ENCODE peak calls at places on chromosomes 5 and 9, in ten cellular contexts. One of them, this sample, is unnamed. For H3K36me3 and H3K4me1, the result is how much of the 10 kb centered on the place peaks cover.

GRCh38 chr9:33817327-33818166 is 587 bp downstream of the UBE2R2 start:
- DNase-seq in spleen: peak
- DNase-seq in cardiac muscle cell: peak
- DNase-seq in CD8-positive, alpha-beta T cell: peak
- DNase-seq in aorta: no peak
- DNase-seq in prostate gland: peak
- DNase-seq in tibial nerve: peak
- DNase-seq in Peyer's patch: peak
- DNase-seq in upper lobe of right lung: peak
- DNase-seq in fibroblast of lung: peak
- DNase-seq in this sample: peak

GRCh38 chr9:115973241-115973640 is 180.3 kb upstream of the PAPPA start:
- DNase-seq in spleen: no peak
- DNase-seq in cardiac muscle cell: no peak
- DNase-seq in CD8-positive, alpha-beta T cell: no peak
- DNase-seq in aorta: no peak
- DNase-seq in prostate gland: no peak
- DNase-seq in tibial nerve: no peak
- DNase-seq in Peyer's patch: no peak
- DNase-seq in upper lobe of right lung: no peak
- DNase-seq in fibroblast of lung: peak
- DNase-seq in this sample: no peak

GRCh38 chr5:179227578-179228311 is 117.5 kb downstream of the ADAMTS2 start:
- DNase-seq in spleen: peak
- DNase-seq in cardiac muscle cell: no peak
- DNase-seq in CD8-positive, alpha-beta T cell: no peak
- DNase-seq in aorta: peak
- DNase-seq in prostate gland: no peak
- DNase-seq in tibial nerve: no peak
- DNase-seq in Peyer's patch: no peak
- DNase-seq in upper lobe of right lung: peak
- DNase-seq in fibroblast of lung: no peak
- DNase-seq in this sample: no peak

GRCh38 chr9:34520096-34520495 is 2.7 kb downstream of the ENHO start:
- DNase-seq in spleen: no peak
- DNase-seq in cardiac muscle cell: no peak
- DNase-seq in CD8-positive, alpha-beta T cell: no peak
- DNase-seq in aorta: no peak
- DNase-seq in prostate gland: no peak
- DNase-seq in tibial nerve: no peak
- DNase-seq in Peyer's patch: no peak
- DNase-seq in upper lobe of right lung: no peak
- DNase-seq in fibroblast of lung: no peak
- DNase-seq in this sample: no peak

GRCh38 chr9:122875523-122875922 is 29.6 kb downstream of the RC3H2 start:
- DNase-seq in spleen: no peak
- DNase-seq in cardiac muscle cell: no peak
- DNase-seq in CD8-positive, alpha-beta T cell: no peak
- DNase-seq in aorta: no peak
- DNase-seq in prostate gland: no peak
- DNase-seq in tibial nerve: no peak
- DNase-seq in Peyer's patch: no peak
- DNase-seq in upper lobe of right lung: no peak
- DNase-seq in fibroblast of lung: no peak
- DNase-seq in this sample: no peak

GRCh38 chr9:118325757-118326156 is 621.6 kb downstream of the TLR4 start:
- DNase-seq in spleen: no peak
- DNase-seq in cardiac muscle cell: no peak
- DNase-seq in CD8-positive, alpha-beta T cell: no peak
- DNase-seq in aorta: no peak
- DNase-seq in prostate gland: no peak
- DNase-seq in tibial nerve: no peak
- DNase-seq in Peyer's patch: no peak
- DNase-seq in upper lobe of right lung: no peak
- DNase-seq in fibroblast of lung: no peak
- DNase-seq in this sample: no peak

GRCh38 chr5:97501286-97501964 is 318.4 kb upstream of the RIOK2 start:
- DNase-seq in spleen: no peak
- DNase-seq in cardiac muscle cell: no peak
- DNase-seq in CD8-positive, alpha-beta T cell: no peak
- DNase-seq in aorta: no peak
- DNase-seq in prostate gland: no peak
- DNase-seq in tibial nerve: no peak
- DNase-seq in Peyer's patch: no peak
- DNase-seq in upper lobe of right lung: no peak
- DNase-seq in fibroblast of lung: no peak
- DNase-seq in this sample: no peak

GRCh38 chr5:59367791-59368394 is 525.6 kb downstream of the PDE4D start:
- DNase-seq in spleen: no peak
- DNase-seq in cardiac muscle cell: peak
- DNase-seq in CD8-positive, alpha-beta T cell: peak
- DNase-seq in aorta: peak
- DNase-seq in prostate gland: peak
- DNase-seq in tibial nerve: peak
- DNase-seq in Peyer's patch: no peak
- DNase-seq in upper lobe of right lung: no peak
- DNase-seq in fibroblast of lung: peak
- DNase-seq in this sample: peak

GRCh38 chr5:52846443-52846842 is 58.7 kb downstream of the ITGA1 start:
- DNase-seq in spleen: no peak
- DNase-seq in cardiac muscle cell: no peak
- DNase-seq in CD8-positive, alpha-beta T cell: no peak
- DNase-seq in aorta: no peak
- DNase-seq in prostate gland: no peak
- DNase-seq in tibial nerve: no peak
- DNase-seq in Peyer's patch: no peak
- DNase-seq in upper lobe of right lung: no peak
- DNase-seq in fibroblast of lung: peak
- DNase-seq in this sample: no peak

GRCh38 chr5:150121448-150122157 is 34.0 kb downstream of the PDGFRB start:
- DNase-seq in spleen: peak
- DNase-seq in cardiac muscle cell: no peak
- DNase-seq in CD8-positive, alpha-beta T cell: no peak
- DNase-seq in aorta: no peak
- DNase-seq in prostate gland: no peak
- DNase-seq in tibial nerve: peak
- DNase-seq in Peyer's patch: no peak
- DNase-seq in upper lobe of right lung: peak
- DNase-seq in fibroblast of lung: no peak
- DNase-seq in this sample: no peak

GRCh38 chr9:114395196-114395595 is 7.4 kb upstream of the AKNA start:
- DNase-seq in spleen: no peak
- DNase-seq in cardiac muscle cell: no peak
- DNase-seq in CD8-positive, alpha-beta T cell: no peak
- DNase-seq in aorta: no peak
- DNase-seq in prostate gland: no peak
- DNase-seq in tibial nerve: no peak
- DNase-seq in Peyer's patch: no peak
- DNase-seq in upper lobe of right lung: no peak
- DNase-seq in fibroblast of lung: no peak
- DNase-seq in this sample: no peak

GRCh38 chr5:36496471-36496870 is 109.9 kb upstream of the SLC1A3 start:
- DNase-seq in spleen: no peak
- DNase-seq in cardiac muscle cell: no peak
- DNase-seq in CD8-positive, alpha-beta T cell: no peak
- DNase-seq in aorta: no peak
- DNase-seq in prostate gland: no peak
- DNase-seq in tibial nerve: no peak
- DNase-seq in Peyer's patch: no peak
- DNase-seq in upper lobe of right lung: no peak
- DNase-seq in fibroblast of lung: no peak
- DNase-seq in this sample: no peak

GRCh38 chr9:121121582-121122087 is 46.9 kb downstream of the CNTRL start:
- DNase-seq in spleen: peak
- DNase-seq in cardiac muscle cell: peak
- DNase-seq in CD8-positive, alpha-beta T cell: peak
- DNase-seq in aorta: peak
- DNase-seq in prostate gland: peak
- DNase-seq in tibial nerve: peak
- DNase-seq in Peyer's patch: peak
- DNase-seq in upper lobe of right lung: peak
- DNase-seq in fibroblast of lung: peak
- DNase-seq in this sample: peak

GRCh38 chr9:121120386-121120785 is 45.6 kb downstream of the CNTRL start:
- DNase-seq in spleen: no peak
- DNase-seq in cardiac muscle cell: no peak
- DNase-seq in CD8-positive, alpha-beta T cell: no peak
- DNase-seq in aorta: no peak
- DNase-seq in prostate gland: no peak
- DNase-seq in tibial nerve: no peak
- DNase-seq in Peyer's patch: no peak
- DNase-seq in upper lobe of right lung: no peak
- DNase-seq in fibroblast of lung: no peak
- DNase-seq in this sample: no peak

GRCh38 chr9:121123816-121124536 is 49.2 kb downstream of the CNTRL start:
- DNase-seq in spleen: no peak
- DNase-seq in cardiac muscle cell: no peak
- DNase-seq in CD8-positive, alpha-beta T cell: no peak
- DNase-seq in aorta: no peak
- DNase-seq in prostate gland: no peak
- DNase-seq in tibial nerve: no peak
- DNase-seq in Peyer's patch: no peak
- DNase-seq in upper lobe of right lung: no peak
- DNase-seq in fibroblast of lung: no peak
- DNase-seq in this sample: no peak

GRCh38 chr9:121122450-121123032 is 47.8 kb downstream of the CNTRL start:
- DNase-seq in spleen: no peak
- DNase-seq in cardiac muscle cell: no peak
- DNase-seq in CD8-positive, alpha-beta T cell: no peak
- DNase-seq in aorta: no peak
- DNase-seq in prostate gland: no peak
- DNase-seq in tibial nerve: no peak
- DNase-seq in Peyer's patch: no peak
- DNase-seq in upper lobe of right lung: no peak
- DNase-seq in fibroblast of lung: no peak
- DNase-seq in this sample: peak

DNA sequence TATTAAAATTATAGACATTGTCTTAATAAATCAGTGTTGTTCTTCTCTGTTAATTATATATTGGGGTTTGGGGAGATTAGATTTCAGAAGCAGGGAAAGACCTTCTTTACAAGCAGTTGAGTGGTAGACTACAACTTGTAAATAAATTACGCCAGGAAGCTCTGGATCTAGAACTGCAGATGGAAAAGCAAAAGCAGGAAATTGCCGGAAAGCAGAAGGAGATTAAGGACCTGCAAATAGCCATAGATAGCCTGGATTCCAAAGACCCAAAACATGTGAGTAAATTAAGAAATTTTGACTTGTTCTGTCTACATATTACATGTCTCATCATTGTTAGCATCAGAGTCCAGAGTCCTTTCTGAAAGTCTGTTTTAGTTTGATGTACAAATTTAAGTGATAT is 43.5 kb downstream of the CNTRL start:
- DNase-seq in spleen: no peak
- DNase-seq in cardiac muscle cell: no peak
- DNase-seq in CD8-positive, alpha-beta T cell: no peak
- DNase-seq in aorta: no peak
- DNase-seq in prostate gland: no peak
- DNase-seq in tibial nerve: no peak
- DNase-seq in Peyer's patch: no peak
- DNase-seq in upper lobe of right lung: no peak
- DNase-seq in fibroblast of lung: no peak
- DNase-seq in this sample: no peak
- H3K36me3 ChIP-seq in spleen: under half
- H3K36me3 ChIP-seq in cardiac muscle cell: under half
- H3K36me3 ChIP-seq in CD8-positive, alpha-beta T cell: under half
- H3K36me3 ChIP-seq in aorta: under half
- H3K36me3 ChIP-seq in prostate gland: under half
- H3K36me3 ChIP-seq in tibial nerve: under half
- H3K36me3 ChIP-seq in Peyer's patch: under half
- H3K36me3 ChIP-seq in upper lobe of right lung: under half
- H3K36me3 ChIP-seq in fibroblast of lung: under half
- H3K36me3 ChIP-seq in this sample: under half

DNA sequence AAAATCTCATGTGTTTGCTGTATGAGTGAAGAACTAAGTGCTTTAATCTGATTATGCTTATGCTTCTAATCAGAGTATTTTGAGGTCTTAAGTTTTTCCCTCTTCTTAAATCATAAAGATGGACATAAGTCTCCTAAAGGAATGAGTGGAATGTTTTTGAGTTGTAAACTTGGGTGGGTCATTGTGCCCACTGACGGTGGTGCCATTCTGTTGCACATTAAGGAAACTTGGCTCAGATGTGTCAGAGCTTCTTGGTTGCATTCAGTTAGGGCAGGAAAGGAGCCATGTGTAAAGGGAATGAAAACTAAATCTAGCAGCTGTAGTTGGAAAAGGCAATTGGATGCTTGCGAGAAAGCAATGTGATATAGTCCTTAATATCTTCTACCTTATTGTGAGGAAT is 256.6 kb downstream of the FANCC start:
- DNase-seq in spleen: no peak
- DNase-seq in cardiac muscle cell: no peak
- DNase-seq in CD8-positive, alpha-beta T cell: no peak
- DNase-seq in aorta: no peak
- DNase-seq in prostate gland: no peak
- DNase-seq in tibial nerve: no peak
- DNase-seq in Peyer's patch: no peak
- DNase-seq in upper lobe of right lung: no peak
- DNase-seq in fibroblast of lung: no peak
- DNase-seq in this sample: no peak
- H3K4me1 ChIP-seq in spleen: under half
- H3K4me1 ChIP-seq in cardiac muscle cell: under half
- H3K4me1 ChIP-seq in CD8-positive, alpha-beta T cell: under half
- H3K4me1 ChIP-seq in aorta: under half
- H3K4me1 ChIP-seq in prostate gland: under half
- H3K4me1 ChIP-seq in tibial nerve: under half
- H3K4me1 ChIP-seq in Peyer's patch: under half
- H3K4me1 ChIP-seq in upper lobe of right lung: half or more
- H3K4me1 ChIP-seq in fibroblast of lung: under half
- H3K4me1 ChIP-seq in this sample: under half

DNA sequence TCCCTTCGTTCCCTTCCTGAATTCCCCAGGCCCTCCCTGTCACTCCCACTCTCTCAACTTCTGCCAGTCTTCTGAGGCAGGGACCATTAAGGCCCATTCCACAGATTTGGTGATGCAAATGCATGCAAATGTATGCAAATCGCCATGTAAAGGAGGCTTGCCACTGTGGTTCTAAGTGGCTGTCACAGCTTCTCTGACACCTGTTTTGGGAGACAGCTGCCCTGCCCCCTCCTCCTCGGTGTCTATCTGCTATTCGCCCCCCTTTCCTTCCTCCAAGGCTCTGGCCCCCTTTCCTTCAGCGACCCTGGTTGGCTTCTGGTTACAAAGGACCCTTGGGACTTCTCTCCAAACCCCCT is 10.5 kb upstream of the ARAP3 start:
- DNase-seq in spleen: no peak
- DNase-seq in cardiac muscle cell: no peak
- DNase-seq in CD8-positive, alpha-beta T cell: no peak
- DNase-seq in aorta: no peak
- DNase-seq in prostate gland: no peak
- DNase-seq in tibial nerve: no peak
- DNase-seq in Peyer's patch: no peak
- DNase-seq in upper lobe of right lung: no peak
- DNase-seq in fibroblast of lung: no peak
- DNase-seq in this sample: no peak
- H3K4me3 ChIP-seq in spleen: peak
- H3K4me3 ChIP-seq in cardiac muscle cell: peak
- H3K4me3 ChIP-seq in CD8-positive, alpha-beta T cell: peak
- H3K4me3 ChIP-seq in aorta: no peak
- H3K4me3 ChIP-seq in prostate gland: peak
- H3K4me3 ChIP-seq in tibial nerve: peak
- H3K4me3 ChIP-seq in Peyer's patch: peak
- H3K4me3 ChIP-seq in upper lobe of right lung: peak
- H3K4me3 ChIP-seq in fibroblast of lung: no peak
- H3K4me3 ChIP-seq in this sample: peak

GRCh38 chr9:133367778-133368177 is 8.1 kb downstream of the SURF4 start:
- DNase-seq in spleen: no peak
- DNase-seq in cardiac muscle cell: no peak
- DNase-seq in CD8-positive, alpha-beta T cell: no peak
- DNase-seq in aorta: no peak
- DNase-seq in prostate gland: no peak
- DNase-seq in tibial nerve: no peak
- DNase-seq in Peyer's patch: no peak
- DNase-seq in upper lobe of right lung: no peak
- DNase-seq in fibroblast of lung: no peak
- DNase-seq in this sample: no peak
- H3K36me3 ChIP-seq in spleen: half or more
- H3K36me3 ChIP-seq in cardiac muscle cell: under half
- H3K36me3 ChIP-seq in CD8-positive, alpha-beta T cell: under half
- H3K36me3 ChIP-seq in aorta: under half
- H3K36me3 ChIP-seq in prostate gland: under half
- H3K36me3 ChIP-seq in tibial nerve: half or more
- H3K36me3 ChIP-seq in Peyer's patch: under half
- H3K36me3 ChIP-seq in upper lobe of right lung: half or more
- H3K36me3 ChIP-seq in fibroblast of lung: half or more
- H3K36me3 ChIP-seq in this sample: under half

This sample was measured in CD4-positive, CD25-positive, alpha-beta regulatory T cell.